ENCODE peak calls at places on chromosomes 7 and 10, in nine cellular contexts. One of them, this sample, is unnamed.

GRCh38 chr10:96565774-96566173 is 21.0 kb downstream of the TM9SF3 start:
- DNase-seq in AG04449: no peak
- DNase-seq in breast epithelium: no peak
- DNase-seq in NCI-H510A: no peak
- DNase-seq in epithelial cell of esophagus: no peak
- DNase-seq in cerebellar nuclear complex: no peak
- DNase-seq in NCI-H1694 treated with DMSO at 0.1 percent for 48 hours: no peak
- DNase-seq in stimulated activated CD4-positive, alpha-beta T cell treated with anti-CD3 and anti-CD28 coated beads, Interleukin-1b, Interleukin-23, amount 100 ng/mL, for 48 hours: no peak
- DNase-seq in right lobe of liver: no peak
- DNase-seq in this sample: no peak

GRCh38 chr7:120865191-120865976 is 7.4 kb upstream of the TSPAN12 start:
- DNase-seq in breast epithelium: no peak
- DNase-seq in stimulated activated CD4-positive, alpha-beta T cell treated with anti-CD3 and anti-CD28 coated beads, Interleukin-1b, Interleukin-23, amount 100 ng/mL, for 48 hours: no peak
- DNase-seq in cerebellar nuclear complex: no peak
- DNase-seq in epithelial cell of esophagus: no peak
- DNase-seq in NCI-H510A: no peak
- DNase-seq in AG04449: no peak
- DNase-seq in NCI-H1694 treated with DMSO at 0.1 percent for 48 hours: no peak
- DNase-seq in right lobe of liver: no peak
- DNase-seq in this sample: no peak

GRCh38 chr7:128170461-128170860 is 70.6 kb upstream of the LEP start:
- DNase-seq in cerebellar nuclear complex: no peak
- DNase-seq in epithelial cell of esophagus: no peak
- DNase-seq in stimulated activated CD4-positive, alpha-beta T cell treated with anti-CD3 and anti-CD28 coated beads, Interleukin-1b, Interleukin-23, amount 100 ng/mL, for 48 hours: no peak
- DNase-seq in right lobe of liver: no peak
- DNase-seq in breast epithelium: no peak
- DNase-seq in NCI-H1694 treated with DMSO at 0.1 percent for 48 hours: no peak
- DNase-seq in NCI-H510A: no peak
- DNase-seq in AG04449: no peak
- DNase-seq in this sample: no peak

GRCh38 chr7:29588212-29588611 is 24.6 kb downstream of the PRR15 start:
- DNase-seq in AG04449: no peak
- DNase-seq in epithelial cell of esophagus: no peak
- DNase-seq in right lobe of liver: no peak
- DNase-seq in stimulated activated CD4-positive, alpha-beta T cell treated with anti-CD3 and anti-CD28 coated beads, Interleukin-1b, Interleukin-23, amount 100 ng/mL, for 48 hours: no peak
- DNase-seq in cerebellar nuclear complex: no peak
- DNase-seq in breast epithelium: no peak
- DNase-seq in NCI-H510A: no peak
- DNase-seq in NCI-H1694 treated with DMSO at 0.1 percent for 48 hours: no peak
- DNase-seq in this sample: no peak

GRCh38 chr7:157785021-157785441 is 448.2 kb downstream of the DNAJB6 start:
- DNase-seq in breast epithelium: no peak
- DNase-seq in AG04449: no peak
- DNase-seq in cerebellar nuclear complex: no peak
- DNase-seq in NCI-H510A: no peak
- DNase-seq in right lobe of liver: no peak
- DNase-seq in stimulated activated CD4-positive, alpha-beta T cell treated with anti-CD3 and anti-CD28 coated beads, Interleukin-1b, Interleukin-23, amount 100 ng/mL, for 48 hours: no peak
- DNase-seq in NCI-H1694 treated with DMSO at 0.1 percent for 48 hours: no peak
- DNase-seq in epithelial cell of esophagus: no peak
- DNase-seq in this sample: no peak

GRCh38 chr7:82678716-82679115 is 235.1 kb upstream of the CACNA2D1 start:
- DNase-seq in NCI-H1694 treated with DMSO at 0.1 percent for 48 hours: no peak
- DNase-seq in NCI-H510A: no peak
- DNase-seq in stimulated activated CD4-positive, alpha-beta T cell treated with anti-CD3 and anti-CD28 coated beads, Interleukin-1b, Interleukin-23, amount 100 ng/mL, for 48 hours: no peak
- DNase-seq in breast epithelium: no peak
- DNase-seq in AG04449: no peak
- DNase-seq in epithelial cell of esophagus: no peak
- DNase-seq in right lobe of liver: no peak
- DNase-seq in cerebellar nuclear complex: no peak
- DNase-seq in this sample: no peak

GRCh38 chr10:124403548-124403947 is 15.2 kb downstream of the OAT start:
- DNase-seq in stimulated activated CD4-positive, alpha-beta T cell treated with anti-CD3 and anti-CD28 coated beads, Interleukin-1b, Interleukin-23, amount 100 ng/mL, for 48 hours: no peak
- DNase-seq in right lobe of liver: no peak
- DNase-seq in AG04449: peak; percentile 36
- DNase-seq in cerebellar nuclear complex: peak; percentile 20
- DNase-seq in NCI-H510A: peak; percentile 64
- DNase-seq in NCI-H1694 treated with DMSO at 0.1 percent for 48 hours: peak; percentile 48
- DNase-seq in breast epithelium: no peak
- DNase-seq in epithelial cell of esophagus: peak; percentile 87
- DNase-seq in this sample: peak; percentile 36

GRCh38 chr10:25865267-25865666 is 68.8 kb upstream of the MYO3A start:
- DNase-seq in epithelial cell of esophagus: no peak
- DNase-seq in breast epithelium: no peak
- DNase-seq in cerebellar nuclear complex: no peak
- DNase-seq in NCI-H510A: no peak
- DNase-seq in right lobe of liver: no peak
- DNase-seq in AG04449: no peak
- DNase-seq in NCI-H1694 treated with DMSO at 0.1 percent for 48 hours: no peak
- DNase-seq in stimulated activated CD4-positive, alpha-beta T cell treated with anti-CD3 and anti-CD28 coated beads, Interleukin-1b, Interleukin-23, amount 100 ng/mL, for 48 hours: no peak
- DNase-seq in this sample: no peak

GRCh38 chr7:107931740-107932515 is 40.9 kb downstream of the DLD start:
- DNase-seq in AG04449: no peak
- DNase-seq in stimulated activated CD4-positive, alpha-beta T cell treated with anti-CD3 and anti-CD28 coated beads, Interleukin-1b, Interleukin-23, amount 100 ng/mL, for 48 hours: no peak
- DNase-seq in NCI-H510A: no peak
- DNase-seq in epithelial cell of esophagus: no peak
- DNase-seq in NCI-H1694 treated with DMSO at 0.1 percent for 48 hours: no peak
- DNase-seq in right lobe of liver: no peak
- DNase-seq in cerebellar nuclear complex: no peak
- DNase-seq in breast epithelium: no peak
- DNase-seq in this sample: no peak

GRCh38 chr10:133124357-133125211 is 35.4 kb upstream of the KNDC1 start:
- DNase-seq in NCI-H1694 treated with DMSO at 0.1 percent for 48 hours: no peak
- DNase-seq in right lobe of liver: peak; percentile 56
- DNase-seq in cerebellar nuclear complex: no peak
- DNase-seq in stimulated activated CD4-positive, alpha-beta T cell treated with anti-CD3 and anti-CD28 coated beads, Interleukin-1b, Interleukin-23, amount 100 ng/mL, for 48 hours: no peak
- DNase-seq in NCI-H510A: no peak
- DNase-seq in breast epithelium: peak; percentile 45
- DNase-seq in AG04449: no peak
- DNase-seq in epithelial cell of esophagus: no peak
- DNase-seq in this sample: peak; percentile 71

GRCh38 chr7:143405158-143405557 is 3.5 kb downstream of the EPHA1 start:
- DNase-seq in AG04449: no peak
- DNase-seq in stimulated activated CD4-positive, alpha-beta T cell treated with anti-CD3 and anti-CD28 coated beads, Interleukin-1b, Interleukin-23, amount 100 ng/mL, for 48 hours: no peak
- DNase-seq in epithelial cell of esophagus: no peak
- DNase-seq in NCI-H1694 treated with DMSO at 0.1 percent for 48 hours: no peak
- DNase-seq in right lobe of liver: no peak
- DNase-seq in NCI-H510A: no peak
- DNase-seq in breast epithelium: no peak
- DNase-seq in cerebellar nuclear complex: no peak
- DNase-seq in this sample: no peak

GRCh38 chr10:6877351-6878066 is 297.4 kb upstream of the PRKCQ start:
- DNase-seq in right lobe of liver: no peak
- DNase-seq in stimulated activated CD4-positive, alpha-beta T cell treated with anti-CD3 and anti-CD28 coated beads, Interleukin-1b, Interleukin-23, amount 100 ng/mL, for 48 hours: no peak
- DNase-seq in NCI-H1694 treated with DMSO at 0.1 percent for 48 hours: no peak
- DNase-seq in cerebellar nuclear complex: no peak
- DNase-seq in epithelial cell of esophagus: no peak
- DNase-seq in breast epithelium: no peak
- DNase-seq in AG04449: no peak
- DNase-seq in NCI-H510A: no peak
- DNase-seq in this sample: no peak

GRCh38 chr10:17548786-17549185 is 68.4 kb downstream of the HACD1 start:
- DNase-seq in stimulated activated CD4-positive, alpha-beta T cell treated with anti-CD3 and anti-CD28 coated beads, Interleukin-1b, Interleukin-23, amount 100 ng/mL, for 48 hours: no peak
- DNase-seq in cerebellar nuclear complex: no peak
- DNase-seq in AG04449: no peak
- DNase-seq in NCI-H1694 treated with DMSO at 0.1 percent for 48 hours: no peak
- DNase-seq in right lobe of liver: no peak
- DNase-seq in NCI-H510A: no peak
- DNase-seq in breast epithelium: no peak
- DNase-seq in epithelial cell of esophagus: no peak
- DNase-seq in this sample: no peak

GRCh38 chr10:114110174-114110972 is 63.6 kb downstream of the CCDC186 start:
- DNase-seq in cerebellar nuclear complex: no peak
- DNase-seq in AG04449: no peak
- DNase-seq in stimulated activated CD4-positive, alpha-beta T cell treated with anti-CD3 and anti-CD28 coated beads, Interleukin-1b, Interleukin-23, amount 100 ng/mL, for 48 hours: no peak
- DNase-seq in NCI-H510A: no peak
- DNase-seq in right lobe of liver: no peak
- DNase-seq in NCI-H1694 treated with DMSO at 0.1 percent for 48 hours: no peak
- DNase-seq in breast epithelium: no peak
- DNase-seq in epithelial cell of esophagus: peak; percentile 54
- DNase-seq in this sample: no peak

GRCh38 chr7:129655801-129656200 is 44.3 kb downstream of the NRF1 start:
- DNase-seq in breast epithelium: no peak
- DNase-seq in cerebellar nuclear complex: no peak
- DNase-seq in stimulated activated CD4-positive, alpha-beta T cell treated with anti-CD3 and anti-CD28 coated beads, Interleukin-1b, Interleukin-23, amount 100 ng/mL, for 48 hours: no peak
- DNase-seq in NCI-H1694 treated with DMSO at 0.1 percent for 48 hours: no peak
- DNase-seq in NCI-H510A: no peak
- DNase-seq in epithelial cell of esophagus: no peak
- DNase-seq in AG04449: no peak
- DNase-seq in right lobe of liver: no peak
- DNase-seq in this sample: no peak

GRCh38 chr10:111360260-111360925 is 283.6 kb downstream of the ADRA2A start:
- DNase-seq in AG04449: no peak
- DNase-seq in epithelial cell of esophagus: peak; percentile 31
- DNase-seq in right lobe of liver: peak; percentile 29
- DNase-seq in NCI-H510A: peak; percentile 11
- DNase-seq in cerebellar nuclear complex: no peak
- DNase-seq in NCI-H1694 treated with DMSO at 0.1 percent for 48 hours: peak; percentile 22
- DNase-seq in stimulated activated CD4-positive, alpha-beta T cell treated with anti-CD3 and anti-CD28 coated beads, Interleukin-1b, Interleukin-23, amount 100 ng/mL, for 48 hours: peak; percentile 2
- DNase-seq in breast epithelium: no peak
- DNase-seq in this sample: peak; percentile 47

GRCh38 chr7:133582766-133583523 is 330.1 kb downstream of the EXOC4 start:
- DNase-seq in right lobe of liver: no peak
- DNase-seq in AG04449: peak; percentile 81
- DNase-seq in cerebellar nuclear complex: no peak
- DNase-seq in stimulated activated CD4-positive, alpha-beta T cell treated with anti-CD3 and anti-CD28 coated beads, Interleukin-1b, Interleukin-23, amount 100 ng/mL, for 48 hours: no peak
- DNase-seq in epithelial cell of esophagus: no peak
- DNase-seq in NCI-H510A: no peak
- DNase-seq in NCI-H1694 treated with DMSO at 0.1 percent for 48 hours: no peak
- DNase-seq in breast epithelium: no peak
- DNase-seq in this sample: no peak

GRCh38 chr10:59971915-59972314 is 65.6 kb upstream of the CCDC6 start:
- DNase-seq in breast epithelium: no peak
- DNase-seq in AG04449: no peak
- DNase-seq in right lobe of liver: no peak
- DNase-seq in NCI-H510A: no peak
- DNase-seq in cerebellar nuclear complex: no peak
- DNase-seq in epithelial cell of esophagus: peak; percentile 8
- DNase-seq in NCI-H1694 treated with DMSO at 0.1 percent for 48 hours: no peak
- DNase-seq in stimulated activated CD4-positive, alpha-beta T cell treated with anti-CD3 and anti-CD28 coated beads, Interleukin-1b, Interleukin-23, amount 100 ng/mL, for 48 hours: no peak
- DNase-seq in this sample: no peak

GRCh38 chr10:2942937-2943336 is 124.4 kb upstream of the PFKP start:
- DNase-seq in NCI-H510A: no peak
- DNase-seq in AG04449: no peak
- DNase-seq in breast epithelium: no peak
- DNase-seq in epithelial cell of esophagus: no peak
- DNase-seq in cerebellar nuclear complex: no peak
- DNase-seq in right lobe of liver: no peak
- DNase-seq in NCI-H1694 treated with DMSO at 0.1 percent for 48 hours: no peak
- DNase-seq in stimulated activated CD4-positive, alpha-beta T cell treated with anti-CD3 and anti-CD28 coated beads, Interleukin-1b, Interleukin-23, amount 100 ng/mL, for 48 hours: no peak
- DNase-seq in this sample: no peak

GRCh38 chr10:74071151-74071550 is 73.2 kb downstream of the VCL start:
- DNase-seq in breast epithelium: no peak
- DNase-seq in NCI-H510A: no peak
- DNase-seq in right lobe of liver: no peak
- DNase-seq in AG04449: peak; percentile 68
- DNase-seq in stimulated activated CD4-positive, alpha-beta T cell treated with anti-CD3 and anti-CD28 coated beads, Interleukin-1b, Interleukin-23, amount 100 ng/mL, for 48 hours: no peak
- DNase-seq in NCI-H1694 treated with DMSO at 0.1 percent for 48 hours: no peak
- DNase-seq in cerebellar nuclear complex: no peak
- DNase-seq in epithelial cell of esophagus: no peak
- DNase-seq in this sample: no peak

GRCh38 chr10:80945267-80945880 is 407.7 kb downstream of the SH2D4B start:
- DNase-seq in AG04449: no peak
- DNase-seq in NCI-H1694 treated with DMSO at 0.1 percent for 48 hours: no peak
- DNase-seq in NCI-H510A: no peak
- DNase-seq in right lobe of liver: no peak
- DNase-seq in cerebellar nuclear complex: no peak
- DNase-seq in epithelial cell of esophagus: peak; percentile 7
- DNase-seq in breast epithelium: no peak
- DNase-seq in stimulated activated CD4-positive, alpha-beta T cell treated with anti-CD3 and anti-CD28 coated beads, Interleukin-1b, Interleukin-23, amount 100 ng/mL, for 48 hours: no peak
- DNase-seq in this sample: peak; percentile 27

GRCh38 chr7:69309601-69310000 is 288.7 kb upstream of the AUTS2 start:
- DNase-seq in breast epithelium: no peak
- DNase-seq in cerebellar nuclear complex: no peak
- DNase-seq in epithelial cell of esophagus: no peak
- DNase-seq in stimulated activated CD4-positive, alpha-beta T cell treated with anti-CD3 and anti-CD28 coated beads, Interleukin-1b, Interleukin-23, amount 100 ng/mL, for 48 hours: no peak
- DNase-seq in AG04449: no peak
- DNase-seq in NCI-H510A: no peak
- DNase-seq in NCI-H1694 treated with DMSO at 0.1 percent for 48 hours: no peak
- DNase-seq in right lobe of liver: no peak
- DNase-seq in this sample: no peak

GRCh38 chr10:130171196-130171595 is 35.0 kb downstream of the GLRX3 start:
- DNase-seq in breast epithelium: no peak
- DNase-seq in epithelial cell of esophagus: no peak
- DNase-seq in stimulated activated CD4-positive, alpha-beta T cell treated with anti-CD3 and anti-CD28 coated beads, Interleukin-1b, Interleukin-23, amount 100 ng/mL, for 48 hours: no peak
- DNase-seq in NCI-H510A: no peak
- DNase-seq in AG04449: no peak
- DNase-seq in right lobe of liver: no peak
- DNase-seq in cerebellar nuclear complex: no peak
- DNase-seq in NCI-H1694 treated with DMSO at 0.1 percent for 48 hours: no peak
- DNase-seq in this sample: no peak

GRCh38 chr7:95255691-95256090 is 68.6 kb downstream of the PON1 start:
- DNase-seq in NCI-H1694 treated with DMSO at 0.1 percent for 48 hours: no peak
- DNase-seq in breast epithelium: no peak
- DNase-seq in AG04449: no peak
- DNase-seq in stimulated activated CD4-positive, alpha-beta T cell treated with anti-CD3 and anti-CD28 coated beads, Interleukin-1b, Interleukin-23, amount 100 ng/mL, for 48 hours: no peak
- DNase-seq in cerebellar nuclear complex: no peak
- DNase-seq in epithelial cell of esophagus: no peak
- DNase-seq in NCI-H510A: no peak
- DNase-seq in right lobe of liver: no peak
- DNase-seq in this sample: no peak

GRCh38 chr7:5350600-5351385 is 68.0 kb downstream of the SLC29A4 start:
- DNase-seq in NCI-H1694 treated with DMSO at 0.1 percent for 48 hours: no peak
- DNase-seq in stimulated activated CD4-positive, alpha-beta T cell treated with anti-CD3 and anti-CD28 coated beads, Interleukin-1b, Interleukin-23, amount 100 ng/mL, for 48 hours: no peak
- DNase-seq in cerebellar nuclear complex: no peak
- DNase-seq in breast epithelium: no peak
- DNase-seq in AG04449: no peak
- DNase-seq in epithelial cell of esophagus: no peak
- DNase-seq in NCI-H510A: no peak
- DNase-seq in right lobe of liver: no peak
- DNase-seq in this sample: no peak

GRCh38 chr7:107503667-107504066 is 33.8 kb downstream of the GPR22 start:
- DNase-seq in cerebellar nuclear complex: no peak
- DNase-seq in breast epithelium: no peak
- DNase-seq in epithelial cell of esophagus: no peak
- DNase-seq in stimulated activated CD4-positive, alpha-beta T cell treated with anti-CD3 and anti-CD28 coated beads, Interleukin-1b, Interleukin-23, amount 100 ng/mL, for 48 hours: no peak
- DNase-seq in NCI-H1694 treated with DMSO at 0.1 percent for 48 hours: no peak
- DNase-seq in AG04449: no peak
- DNase-seq in NCI-H510A: no peak
- DNase-seq in right lobe of liver: no peak
- DNase-seq in this sample: no peak

GRCh38 chr7:64515330-64515729 is 47.5 kb downstream of the ZNF680 start:
- DNase-seq in right lobe of liver: no peak
- DNase-seq in cerebellar nuclear complex: no peak
- DNase-seq in NCI-H510A: no peak
- DNase-seq in NCI-H1694 treated with DMSO at 0.1 percent for 48 hours: no peak
- DNase-seq in stimulated activated CD4-positive, alpha-beta T cell treated with anti-CD3 and anti-CD28 coated beads, Interleukin-1b, Interleukin-23, amount 100 ng/mL, for 48 hours: no peak
- DNase-seq in breast epithelium: no peak
- DNase-seq in epithelial cell of esophagus: peak; percentile 28
- DNase-seq in AG04449: no peak
- DNase-seq in this sample: no peak

GRCh38 chr10:74823791-74824183 is 2.6 kb upstream of the KAT6B start:
- DNase-seq in AG04449: no peak
- DNase-seq in cerebellar nuclear complex: no peak
- DNase-seq in stimulated activated CD4-positive, alpha-beta T cell treated with anti-CD3 and anti-CD28 coated beads, Interleukin-1b, Interleukin-23, amount 100 ng/mL, for 48 hours: no peak
- DNase-seq in NCI-H1694 treated with DMSO at 0.1 percent for 48 hours: no peak
- DNase-seq in right lobe of liver: no peak
- DNase-seq in epithelial cell of esophagus: no peak
- DNase-seq in NCI-H510A: no peak
- DNase-seq in breast epithelium: no peak
- DNase-seq in this sample: no peak

GRCh38 chr10:92923416-92923815 is 75.1 kb downstream of the EXOC6 start:
- DNase-seq in right lobe of liver: no peak
- DNase-seq in NCI-H1694 treated with DMSO at 0.1 percent for 48 hours: no peak
- DNase-seq in breast epithelium: no peak
- DNase-seq in NCI-H510A: no peak
- DNase-seq in epithelial cell of esophagus: no peak
- DNase-seq in AG04449: no peak
- DNase-seq in stimulated activated CD4-positive, alpha-beta T cell treated with anti-CD3 and anti-CD28 coated beads, Interleukin-1b, Interleukin-23, amount 100 ng/mL, for 48 hours: no peak
- DNase-seq in cerebellar nuclear complex: no peak
- DNase-seq in this sample: no peak

GRCh38 chr7:7554021-7554432 is 12.7 kb upstream of the MIOS start:
- DNase-seq in epithelial cell of esophagus: no peak
- DNase-seq in AG04449: peak; percentile 92
- DNase-seq in cerebellar nuclear complex: no peak
- DNase-seq in right lobe of liver: no peak
- DNase-seq in NCI-H510A: no peak
- DNase-seq in NCI-H1694 treated with DMSO at 0.1 percent for 48 hours: peak; percentile 30
- DNase-seq in stimulated activated CD4-positive, alpha-beta T cell treated with anti-CD3 and anti-CD28 coated beads, Interleukin-1b, Interleukin-23, amount 100 ng/mL, for 48 hours: no peak
- DNase-seq in breast epithelium: no peak
- DNase-seq in this sample: no peak

GRCh38 chr10:116905845-116906210 is 56.5 kb downstream of the ENO4 start:
- DNase-seq in stimulated activated CD4-positive, alpha-beta T cell treated with anti-CD3 and anti-CD28 coated beads, Interleukin-1b, Interleukin-23, amount 100 ng/mL, for 48 hours: no peak
- DNase-seq in cerebellar nuclear complex: no peak
- DNase-seq in right lobe of liver: no peak
- DNase-seq in NCI-H1694 treated with DMSO at 0.1 percent for 48 hours: no peak
- DNase-seq in NCI-H510A: no peak
- DNase-seq in breast epithelium: no peak
- DNase-seq in epithelial cell of esophagus: no peak
- DNase-seq in AG04449: no peak
- DNase-seq in this sample: no peak